ENCODE peak calls at places on chromosomes 3 and 15, in eight cellular contexts. W is HCT116, Q is tibial nerve, B is stomach, D is adrenal gland, M is heart left ventricle, E is A549, P is uterus. S is an unnamed sample.

GRCh38 chr15:70266412-70267089 is 168.8 kb upstream of the TLE3 start:
- DNase-seq in W (no peak), Q (peak; percentile 80), B (peak; percentile 75), D (peak; percentile 79), M (peak; percentile 89), E (no peak), P (peak; percentile 89), S (peak; percentile 91)

GRCh38 chr3:107525101-107525953 is 2.6 kb downstream of the BBX start:
- DNase-seq in W (no peak), Q (peak; percentile 30), B (peak; percentile 27), D (peak; percentile 33), M (peak; percentile 79), E (peak; percentile 6), P (peak; percentile 34), S (peak; percentile 70)

GRCh38 chr3:50299929-50300680 is 900 bp upstream of the HYAL3 start:
- DNase-seq in W (no peak), Q (no peak), B (no peak), D (peak; percentile 63), M (peak; percentile 68), E (no peak), P (no peak), S (peak; percentile 75)

GRCh38 chr3:67593761-67594234 is 60.6 kb downstream of the SUCLG2 start:
- DNase-seq in W (no peak), Q (no peak), B (no peak), D (peak; percentile 24), M (no peak), E (peak; percentile 75), P (no peak), S (no peak)

GRCh38 chr15:83283813-83284562 is 476 bp downstream of the BNC1 start:
- DNase-seq in W (no peak), Q (no peak), B (no peak), D (no peak), M (no peak), E (no peak), P (no peak), S (no peak)

GRCh38 chr15:62248277-62248974 is 83.3 kb upstream of the C2CD4B start:
- DNase-seq in W (no peak), Q (no peak), B (no peak), D (peak; percentile 10), M (no peak), E (no peak), P (no peak), S (no peak)

GRCh38 chr3:144055604-144056003 is 84.0 kb downstream of the DIPK2A start:
- DNase-seq in W (no peak), Q (no peak), B (no peak), D (no peak), M (no peak), E (no peak), P (no peak), S (no peak)

GRCh38 chr15:72497402-72497801 is 23.3 kb downstream of the ARIH1 start:
- DNase-seq in W (no peak), Q (no peak), B (no peak), D (no peak), M (no peak), E (no peak), P (no peak), S (no peak)

GRCh38 chr3:141231923-141232861 is 567 bp downstream of the PXYLP1 start:
- DNase-seq in W (no peak), Q (no peak), B (peak; percentile 66), D (peak; percentile 27), M (peak; percentile 72), E (no peak), P (peak; percentile 53), S (peak; percentile 76)

GRCh38 chr15:58556541-58556940 is 124.8 kb downstream of the LIPC start:
- DNase-seq in W (no peak), Q (no peak), B (no peak), D (no peak), M (no peak), E (no peak), P (no peak), S (no peak)

GRCh38 chr15:77032647-77033416 is 37.9 kb downstream of the PSTPIP1 start:
- DNase-seq in W (no peak), Q (no peak), B (peak; percentile 25), D (no peak), M (peak; percentile 46), E (no peak), P (peak; percentile 11), S (peak; percentile 50)

GRCh38 chr3:15492847-15493360 is 28.6 kb downstream of the COLQ start:
- DNase-seq in W (no peak), Q (no peak), B (no peak), D (no peak), M (no peak), E (no peak), P (no peak), S (no peak)

GRCh38 chr15:63587527-63587926 is 9.7 kb upstream of the FBXL22 start:
- DNase-seq in W (no peak), Q (no peak), B (no peak), D (no peak), M (no peak), E (peak; percentile 58), P (no peak), S (no peak)

GRCh38 chr3:197181751-197182150 is 116.7 kb downstream of the DLG1 start:
- DNase-seq in W (no peak), Q (peak; percentile 16), B (no peak), D (peak; percentile 28), M (no peak), E (peak; percentile 9), P (peak; percentile 24), S (no peak)

GRCh38 chr3:99776516-99777209 is 41.0 kb upstream of the CMSS1 start:
- DNase-seq in W (no peak), Q (no peak), B (no peak), D (no peak), M (no peak), E (no peak), P (no peak), S (no peak)

GRCh38 chr3:149203758-149204157 is 17.9 kb downstream of the CP start:
- DNase-seq in W (no peak), Q (no peak), B (no peak), D (no peak), M (no peak), E (no peak), P (no peak), S (no peak)

GRCh38 chr3:149198611-149199010 is 23.0 kb downstream of the CP start:
- DNase-seq in W (no peak), Q (no peak), B (no peak), D (no peak), M (no peak), E (no peak), P (no peak), S (no peak)

GRCh38 chr3:149195221-149195620 is 26.4 kb downstream of the CP start:
- DNase-seq in W (no peak), Q (no peak), B (no peak), D (no peak), M (no peak), E (no peak), P (no peak), S (no peak)

GRCh38 chr3:149197669-149198068 is 24.0 kb downstream of the CP start:
- DNase-seq in W (no peak), Q (no peak), B (no peak), D (peak; percentile 3), M (no peak), E (no peak), P (no peak), S (no peak)

DNA sequence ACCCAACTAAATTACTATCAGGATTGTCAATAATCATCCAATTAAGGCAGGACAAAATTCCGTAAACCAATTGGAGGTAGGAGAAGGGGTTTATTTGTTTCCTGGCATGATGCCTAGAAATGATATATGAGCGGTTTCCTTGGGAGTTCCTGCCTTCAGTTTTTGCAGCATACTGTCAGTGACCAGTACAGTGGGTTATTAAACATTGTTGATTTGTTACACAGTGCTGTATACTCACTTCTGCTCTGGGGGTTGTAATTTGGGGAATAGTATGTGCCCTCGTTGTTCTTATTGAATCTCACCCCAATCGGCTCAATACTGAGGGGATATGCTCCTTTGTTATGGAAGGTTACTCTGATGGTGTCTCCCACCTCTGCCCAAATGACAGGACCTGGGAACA is 22.2 kb downstream of the CP start:
- DNase-seq in W (no peak), Q (no peak), B (no peak), D (no peak), M (no peak), E (no peak), P (no peak), S (no peak)
- TF ChIP-seq POLR2A in W (no peak), Q (no peak), B (no peak), D (no peak), M (no peak), E (no peak), P (no peak), S (no peak)

GRCh38 chr15:100880139-100880896 is 687 bp downstream of the ALDH1A3 start:
- DNase-seq in W (no peak), Q (no peak), B (no peak), D (no peak), M (no peak), E (no peak), P (no peak), S (no peak)
- H3K4me3 ChIP-seq in W (peak overlapping the region; percentile 89), Q (peak overlapping the region; percentile 22), B (peak overlapping the region; percentile 65), D (peak overlapping the region; percentile 50), M (peak overlapping the region; percentile 58), E (peak overlapping the region; percentile 75), P (peak overlapping the region; percentile 39), S (peak overlapping the region; percentile 60)

GRCh38 chr3:47412842-47413520 is 32.2 kb downstream of the PTPN23 start:
- DNase-seq in W (no peak), Q (no peak), B (no peak), D (no peak), M (no peak), E (no peak), P (no peak), S (no peak)
- TF ChIP-seq POLR2A in W (no peak), Q (no peak), B (no peak), D (no peak), M (no peak), E (no peak), P (no peak), S (no peak)

GRCh38 chr3:133578548-133579191 is 5.2 kb downstream of the CDV3 start:
- DNase-seq in W (peak; percentile 59), Q (no peak), B (no peak), D (no peak), M (no peak), E (peak; percentile 75), P (no peak), S (no peak)
- H3K4me3 ChIP-seq in W (no peak overlapping the region), Q (no peak overlapping the region), B (peak overlapping the region; percentile 68), D (no peak overlapping the region), M (no peak overlapping the region), E (no peak overlapping the region), P (no peak overlapping the region), S (no peak overlapping the region)

GRCh38 chr3:43621406-43621973 is 321 bp downstream of the ANO10 start:
- DNase-seq in W (no peak), Q (no peak), B (peak; percentile 46), D (no peak), M (peak; percentile 65), E (no peak), P (no peak), S (no peak)
- TF ChIP-seq POLR2A in W (no peak), Q (peak; percentile 59), B (no peak), D (peak; percentile 55), M (no peak), E (no peak), P (peak; percentile 59), S (peak; percentile 40)